ENCODE peak calls at places on chromosomes 7 and 10, in six cellular contexts. J is IMR-90, E is A549, U is GM12878, O is K562, W is HepG2. D is an unnamed sample.
A peak's percentile ranks its signal among the peaks of the same experiment; 100 is the strongest.

GRCh38 chr10:101065479-101066145 is 3.8 kb downstream of the KAZALD1 start:
- DNase-seq in J (peak; percentile 68), E (no peak), U (no peak), O (no peak), W (no peak), D (no peak)

GRCh38 chr7:36535866-36536664 is 146.4 kb downstream of the ANLN start:
- DNase-seq in J (no peak), E (no peak), U (no peak), O (no peak), W (no peak), D (no peak)

GRCh38 chr7:151062399-151063211 is 3.2 kb downstream of the SLC4A2 start:
- DNase-seq in J (peak; percentile 76), E (peak; percentile 98), U (no peak), O (peak; percentile 91), W (peak; percentile 97), D (peak; percentile 57)

GRCh38 chr10:119301397-119301796 is 94.0 kb downstream of the GRK5 start:
- DNase-seq in J (peak; percentile 24), E (no peak), U (no peak), O (no peak), W (no peak), D (no peak)

GRCh38 chr10:63593576-63593975 is 72.4 kb downstream of the REEP3 start:
- DNase-seq in J (peak; percentile 22), E (no peak), U (no peak), O (no peak), W (no peak), D (no peak)

GRCh38 chr7:157438121-157439025 is 101.6 kb downstream of the DNAJB6 start:
- DNase-seq in J (no peak), E (no peak), U (no peak), O (no peak), W (no peak), D (no peak)

GRCh38 chr7:95605275-95605674 is 9.0 kb upstream of the PDK4 start:
- DNase-seq in J (no peak), E (no peak), U (no peak), O (no peak), W (no peak), D (no peak)

GRCh38 chr10:75071164-75071489 is 40.3 kb upstream of the SAMD8 start:
- DNase-seq in J (peak; percentile 4), E (no peak), U (no peak), O (no peak), W (no peak), D (no peak)

GRCh38 chr10:126902157-126902556 is 3.1 kb upstream of the DOCK1 start:
- DNase-seq in J (peak; percentile 69), E (peak; percentile 69), U (no peak), O (no peak), W (peak; percentile 9), D (peak; percentile 31)

GRCh38 chr10:69703766-69704191 is 73.7 kb downstream of the FAM241B start:
- DNase-seq in J (peak; percentile 96), E (peak; percentile 17), U (no peak), O (no peak), W (no peak), D (no peak)

GRCh38 chr10:78642261-78642660 is 426.5 kb upstream of the ZMIZ1 start:
- DNase-seq in J (no peak), E (no peak), U (no peak), O (no peak), W (no peak), D (no peak)

GRCh38 chr7:74480861-74481417 is 27.2 kb downstream of the GTF2IRD1 start:
- DNase-seq in J (peak; percentile 51), E (peak; percentile 85), U (no peak), O (no peak), W (no peak), D (no peak)

GRCh38 chr10:66252986-66253385 is 672.9 kb upstream of the LRRTM3 start:
- DNase-seq in J (no peak), E (no peak), U (no peak), O (no peak), W (no peak), D (no peak)

GRCh38 chr7:154587812-154588211 is 415.1 kb downstream of the PAXIP1 start:
- DNase-seq in J (no peak), E (no peak), U (no peak), O (no peak), W (no peak), D (peak; percentile 4)

GRCh38 chr7:3191545-3191944 is 109.5 kb upstream of the SDK1 start:
- DNase-seq in J (no peak), E (no peak), U (no peak), O (no peak), W (no peak), D (no peak)
- TF ChIP-seq BHLHE40 in J (no peak), E (no peak), U (no peak), O (no peak), W (no peak), D (no peak)

GRCh38 chr7:147012670-147013069 is 896.1 kb downstream of the CNTNAP2 start:
- DNase-seq in J (no peak), E (no peak), U (no peak), O (no peak), W (no peak), D (no peak)

GRCh38 chr7:147013820-147014219 is 897.2 kb downstream of the CNTNAP2 start:
- DNase-seq in J (no peak), E (no peak), U (no peak), O (no peak), W (no peak), D (no peak)

GRCh38 chr7:147015999-147016398 is 899.4 kb downstream of the CNTNAP2 start:
- DNase-seq in J (no peak), E (no peak), U (no peak), O (no peak), W (no peak), D (no peak)

GRCh38 chr7:147014596-147014995 is 898.0 kb downstream of the CNTNAP2 start:
- DNase-seq in J (no peak), E (no peak), U (no peak), O (no peak), W (no peak), D (no peak)
- TF ChIP-seq BHLHE40 in J (no peak), E (no peak), U (no peak), O (no peak), W (no peak), D (no peak)

GRCh38 chr7:4268040-4268965 is 413.8 kb upstream of the FOXK1 start:
- DNase-seq in J (no peak), E (no peak), U (no peak), O (no peak), W (no peak), D (no peak)

GRCh38 chr7:4265676-4266075 is 416.4 kb upstream of the FOXK1 start:
- DNase-seq in J (no peak), E (no peak), U (no peak), O (no peak), W (no peak), D (no peak)

GRCh38 chr7:4267326-4268039 is 414.6 kb upstream of the FOXK1 start:
- DNase-seq in J (no peak), E (no peak), U (no peak), O (no peak), W (no peak), D (no peak)

GRCh38 chr7:4265056-4265455 is 417.0 kb upstream of the FOXK1 start:
- DNase-seq in J (no peak), E (no peak), U (no peak), O (no peak), W (no peak), D (no peak)

DNA sequence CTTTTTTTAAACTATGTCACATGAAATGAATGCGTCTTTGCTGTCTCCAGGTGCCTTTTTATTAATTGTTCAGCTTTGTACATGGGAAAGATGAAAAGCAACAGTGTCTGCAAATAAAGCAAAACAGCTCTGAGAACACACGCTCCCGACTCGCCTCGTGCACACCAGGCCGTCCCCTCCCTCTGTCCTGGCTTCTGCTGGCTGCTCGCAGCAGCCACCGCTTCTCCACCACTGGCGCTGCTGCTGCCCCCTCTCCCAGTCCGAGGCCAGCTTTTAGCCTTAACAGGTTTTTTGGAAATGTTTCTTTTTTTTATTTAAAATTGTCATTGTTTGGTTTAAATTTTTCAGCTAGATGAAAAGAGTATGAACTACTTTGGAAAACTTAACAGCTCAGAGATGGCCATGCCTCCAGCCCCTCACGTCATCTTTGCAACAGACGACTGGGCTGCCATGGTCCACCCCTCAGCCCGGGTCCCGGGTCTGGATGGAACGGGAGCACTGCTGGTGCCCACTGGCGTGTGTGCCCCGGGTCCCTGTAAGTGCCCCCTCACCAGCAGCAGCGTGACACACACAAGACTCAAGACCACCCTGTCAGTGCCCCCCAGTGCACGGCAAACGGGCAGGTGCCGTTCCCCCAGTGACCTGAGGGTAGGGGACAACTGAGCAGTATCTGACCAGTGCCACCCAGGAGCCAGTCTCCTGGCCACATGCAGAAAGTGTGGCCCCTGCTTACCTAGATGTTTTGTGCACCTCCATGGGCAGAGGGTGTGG is 415.6 kb upstream of the FOXK1 start:
- DNase-seq in J (no peak), E (no peak), U (no peak), O (no peak), W (no peak), D (no peak)
- TF ChIP-seq BHLHE40 in J (no peak), E (no peak), U (no peak), O (no peak), W (no peak), D (no peak)

DNA sequence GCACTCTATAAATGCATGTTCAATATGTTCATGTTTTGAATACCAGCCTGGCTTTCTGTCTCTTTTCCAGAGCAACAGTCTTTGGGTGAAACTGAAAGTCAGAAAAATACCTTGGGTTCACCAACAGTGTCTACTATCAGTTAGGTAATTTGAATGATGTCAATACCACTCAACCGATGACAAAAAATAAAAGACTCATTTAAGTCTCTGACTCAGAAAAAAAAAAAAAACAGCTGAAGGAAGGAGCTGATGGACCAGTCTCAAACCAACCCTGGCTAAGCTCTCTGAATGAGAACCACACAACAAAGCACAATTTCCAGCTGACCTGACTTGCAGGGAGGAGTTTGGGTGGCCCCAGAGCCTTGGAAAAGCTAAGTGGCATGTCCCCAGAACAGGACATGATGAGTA is 42.5 kb downstream of the ABLIM1 start:
- DNase-seq in J (no peak), E (no peak), U (no peak), O (no peak), W (no peak), D (no peak)
- TF ChIP-seq BHLHE40 in J (no peak), E (no peak), U (no peak), O (no peak), W (no peak), D (no peak)

GRCh38 chr7:44956157-44956766 is 22.6 kb downstream of the MYO1G start:
- DNase-seq in J (no peak), E (no peak), U (no peak), O (no peak), W (no peak), D (no peak)
- TF ChIP-seq BHLHE40 in J (no peak), E (no peak), U (no peak), O (no peak), W (no peak), D (no peak)

GRCh38 chr7:155652156-155653124 is 8.0 kb downstream of the RBM33 start:
- DNase-seq in J (peak; percentile 76), E (no peak), U (no peak), O (no peak), W (no peak), D (no peak)
- TF ChIP-seq BHLHE40 in J (no peak), E (no peak), U (no peak), O (no peak), W (no peak), D (no peak)

D was measured in HEK293T.